ENCODE peak calls at places on chromosomes 5 and 9, in nine cellular contexts. One of them, this sample, is unnamed.
A peak's percentile ranks its signal among the peaks of the same experiment; 100 is the strongest.

GRCh38 chr9:105073147-105073546 is 145.2 kb upstream of the ABCA1 start:
- DNase-seq in GM12891: no peak
- DNase-seq in HuH-7.5: no peak
- DNase-seq in retina: no peak
- DNase-seq in astrocyte of the spinal cord: no peak
- DNase-seq in stimulated activated CD4-positive, alpha-beta T cell treated with anti-CD3 and anti-CD28 coated beads, Interleukin-1b, Interleukin-23, amount 100 ng/mL, for 1 hour: no peak
- DNase-seq in stimulated activated effector memory CD8-positive, alpha-beta T cell treated with anti-CD3 and anti-CD28 coated beads, Interleukin-12 subunit alpha, Interleukin-12 subunit beta, amount 100 ng/mL, for 72 hours: no peak
- DNase-seq in C1 segment of cervical spinal cord: no peak
- DNase-seq in ELR: peak; percentile 71
- DNase-seq in this sample: no peak

GRCh38 chr9:3281399-3281798 is 244.4 kb downstream of the RFX3 start:
- DNase-seq in GM12891: no peak
- DNase-seq in HuH-7.5: no peak
- DNase-seq in retina: no peak
- DNase-seq in astrocyte of the spinal cord: no peak
- DNase-seq in stimulated activated CD4-positive, alpha-beta T cell treated with anti-CD3 and anti-CD28 coated beads, Interleukin-1b, Interleukin-23, amount 100 ng/mL, for 1 hour: no peak
- DNase-seq in stimulated activated effector memory CD8-positive, alpha-beta T cell treated with anti-CD3 and anti-CD28 coated beads, Interleukin-12 subunit alpha, Interleukin-12 subunit beta, amount 100 ng/mL, for 72 hours: no peak
- DNase-seq in C1 segment of cervical spinal cord: no peak
- DNase-seq in ELR: no peak
- DNase-seq in this sample: no peak

GRCh38 chr9:70477146-70477745 is 62.8 kb upstream of the KLF9 start:
- DNase-seq in GM12891: no peak
- DNase-seq in HuH-7.5: no peak
- DNase-seq in retina: no peak
- DNase-seq in astrocyte of the spinal cord: peak; percentile 69
- DNase-seq in stimulated activated CD4-positive, alpha-beta T cell treated with anti-CD3 and anti-CD28 coated beads, Interleukin-1b, Interleukin-23, amount 100 ng/mL, for 1 hour: no peak
- DNase-seq in stimulated activated effector memory CD8-positive, alpha-beta T cell treated with anti-CD3 and anti-CD28 coated beads, Interleukin-12 subunit alpha, Interleukin-12 subunit beta, amount 100 ng/mL, for 72 hours: no peak
- DNase-seq in C1 segment of cervical spinal cord: no peak
- DNase-seq in ELR: peak; percentile 48
- DNase-seq in this sample: no peak

GRCh38 chr5:7078901-7079300 is 317.0 kb upstream of the ADCY2 start:
- DNase-seq in GM12891: no peak
- DNase-seq in HuH-7.5: no peak
- DNase-seq in retina: peak; percentile 32
- DNase-seq in astrocyte of the spinal cord: no peak
- DNase-seq in stimulated activated CD4-positive, alpha-beta T cell treated with anti-CD3 and anti-CD28 coated beads, Interleukin-1b, Interleukin-23, amount 100 ng/mL, for 1 hour: no peak
- DNase-seq in stimulated activated effector memory CD8-positive, alpha-beta T cell treated with anti-CD3 and anti-CD28 coated beads, Interleukin-12 subunit alpha, Interleukin-12 subunit beta, amount 100 ng/mL, for 72 hours: no peak
- DNase-seq in C1 segment of cervical spinal cord: no peak
- DNase-seq in ELR: no peak
- DNase-seq in this sample: no peak

GRCh38 chr9:124812401-124813016 is 35.6 kb downstream of the OLFML2A start:
- DNase-seq in GM12891: no peak
- DNase-seq in HuH-7.5: no peak
- DNase-seq in retina: no peak
- DNase-seq in astrocyte of the spinal cord: peak; percentile 100
- DNase-seq in stimulated activated CD4-positive, alpha-beta T cell treated with anti-CD3 and anti-CD28 coated beads, Interleukin-1b, Interleukin-23, amount 100 ng/mL, for 1 hour: no peak
- DNase-seq in stimulated activated effector memory CD8-positive, alpha-beta T cell treated with anti-CD3 and anti-CD28 coated beads, Interleukin-12 subunit alpha, Interleukin-12 subunit beta, amount 100 ng/mL, for 72 hours: no peak
- DNase-seq in C1 segment of cervical spinal cord: no peak
- DNase-seq in ELR: peak; percentile 99
- DNase-seq in this sample: no peak

GRCh38 chr9:35553670-35554543 is 51.2 kb upstream of the TESK1 start:
- DNase-seq in GM12891: peak; percentile 51
- DNase-seq in HuH-7.5: peak; percentile 73
- DNase-seq in retina: peak; percentile 80
- DNase-seq in astrocyte of the spinal cord: peak; percentile 79
- DNase-seq in stimulated activated CD4-positive, alpha-beta T cell treated with anti-CD3 and anti-CD28 coated beads, Interleukin-1b, Interleukin-23, amount 100 ng/mL, for 1 hour: no peak
- DNase-seq in stimulated activated effector memory CD8-positive, alpha-beta T cell treated with anti-CD3 and anti-CD28 coated beads, Interleukin-12 subunit alpha, Interleukin-12 subunit beta, amount 100 ng/mL, for 72 hours: peak; percentile 35
- DNase-seq in C1 segment of cervical spinal cord: peak; percentile 45
- DNase-seq in ELR: peak; percentile 87
- DNase-seq in this sample: peak; percentile 65

GRCh38 chr5:139410886-139411835 is 7.3 kb upstream of the SPATA24 start:
- DNase-seq in GM12891: no peak
- DNase-seq in HuH-7.5: no peak
- DNase-seq in retina: no peak
- DNase-seq in astrocyte of the spinal cord: no peak
- DNase-seq in stimulated activated CD4-positive, alpha-beta T cell treated with anti-CD3 and anti-CD28 coated beads, Interleukin-1b, Interleukin-23, amount 100 ng/mL, for 1 hour: no peak
- DNase-seq in stimulated activated effector memory CD8-positive, alpha-beta T cell treated with anti-CD3 and anti-CD28 coated beads, Interleukin-12 subunit alpha, Interleukin-12 subunit beta, amount 100 ng/mL, for 72 hours: no peak
- DNase-seq in C1 segment of cervical spinal cord: no peak
- DNase-seq in ELR: no peak
- DNase-seq in this sample: no peak

GRCh38 chr9:116152941-116153764 is 438 bp upstream of the PAPPA start:
- DNase-seq in GM12891: no peak
- DNase-seq in HuH-7.5: no peak
- DNase-seq in retina: peak; percentile 18
- DNase-seq in astrocyte of the spinal cord: peak; percentile 57
- DNase-seq in stimulated activated CD4-positive, alpha-beta T cell treated with anti-CD3 and anti-CD28 coated beads, Interleukin-1b, Interleukin-23, amount 100 ng/mL, for 1 hour: no peak
- DNase-seq in stimulated activated effector memory CD8-positive, alpha-beta T cell treated with anti-CD3 and anti-CD28 coated beads, Interleukin-12 subunit alpha, Interleukin-12 subunit beta, amount 100 ng/mL, for 72 hours: no peak
- DNase-seq in C1 segment of cervical spinal cord: no peak
- DNase-seq in ELR: peak; percentile 88
- DNase-seq in this sample: no peak

GRCh38 chr5:83632874-83633273 is 87.8 kb downstream of the HAPLN1 start:
- DNase-seq in GM12891: no peak
- DNase-seq in HuH-7.5: no peak
- DNase-seq in retina: no peak
- DNase-seq in astrocyte of the spinal cord: peak; percentile 79
- DNase-seq in stimulated activated CD4-positive, alpha-beta T cell treated with anti-CD3 and anti-CD28 coated beads, Interleukin-1b, Interleukin-23, amount 100 ng/mL, for 1 hour: no peak
- DNase-seq in stimulated activated effector memory CD8-positive, alpha-beta T cell treated with anti-CD3 and anti-CD28 coated beads, Interleukin-12 subunit alpha, Interleukin-12 subunit beta, amount 100 ng/mL, for 72 hours: no peak
- DNase-seq in C1 segment of cervical spinal cord: no peak
- DNase-seq in ELR: peak; percentile 74
- DNase-seq in this sample: no peak

GRCh38 chr5:174844971-174845370 is 120.6 kb downstream of the MSX2 start:
- DNase-seq in GM12891: no peak
- DNase-seq in HuH-7.5: no peak
- DNase-seq in retina: no peak
- DNase-seq in astrocyte of the spinal cord: no peak
- DNase-seq in stimulated activated CD4-positive, alpha-beta T cell treated with anti-CD3 and anti-CD28 coated beads, Interleukin-1b, Interleukin-23, amount 100 ng/mL, for 1 hour: no peak
- DNase-seq in stimulated activated effector memory CD8-positive, alpha-beta T cell treated with anti-CD3 and anti-CD28 coated beads, Interleukin-12 subunit alpha, Interleukin-12 subunit beta, amount 100 ng/mL, for 72 hours: no peak
- DNase-seq in C1 segment of cervical spinal cord: no peak
- DNase-seq in ELR: no peak
- DNase-seq in this sample: no peak

GRCh38 chr5:125699860-125700259 is 723.3 kb upstream of the GRAMD2B start:
- DNase-seq in GM12891: no peak
- DNase-seq in HuH-7.5: no peak
- DNase-seq in retina: peak; percentile 18
- DNase-seq in astrocyte of the spinal cord: no peak
- DNase-seq in stimulated activated CD4-positive, alpha-beta T cell treated with anti-CD3 and anti-CD28 coated beads, Interleukin-1b, Interleukin-23, amount 100 ng/mL, for 1 hour: no peak
- DNase-seq in stimulated activated effector memory CD8-positive, alpha-beta T cell treated with anti-CD3 and anti-CD28 coated beads, Interleukin-12 subunit alpha, Interleukin-12 subunit beta, amount 100 ng/mL, for 72 hours: no peak
- DNase-seq in C1 segment of cervical spinal cord: no peak
- DNase-seq in ELR: no peak
- DNase-seq in this sample: no peak

GRCh38 chr9:135394131-135394530 is 85.5 kb upstream of the PPP1R26 start:
- DNase-seq in GM12891: no peak
- DNase-seq in HuH-7.5: no peak
- DNase-seq in retina: no peak
- DNase-seq in astrocyte of the spinal cord: no peak
- DNase-seq in stimulated activated CD4-positive, alpha-beta T cell treated with anti-CD3 and anti-CD28 coated beads, Interleukin-1b, Interleukin-23, amount 100 ng/mL, for 1 hour: no peak
- DNase-seq in stimulated activated effector memory CD8-positive, alpha-beta T cell treated with anti-CD3 and anti-CD28 coated beads, Interleukin-12 subunit alpha, Interleukin-12 subunit beta, amount 100 ng/mL, for 72 hours: no peak
- DNase-seq in C1 segment of cervical spinal cord: no peak
- DNase-seq in ELR: no peak
- DNase-seq in this sample: no peak

This sample was measured in GM10248.